ENCODE peak calls at places on chromosomes 4 and X, in five cellular contexts. One of them, this sample, is unnamed.

GRCh38 chr4:15870079-15870478 is 68.5 kb downstream of the FGFBP1 start:
- DNase-seq in left lung: no peak
- DNase-seq in cardiac fibroblast: no peak
- DNase-seq in stomach: no peak
- DNase-seq in Peyer's patch: no peak
- DNase-seq in this sample: no peak

GRCh38 chr4:87530868-87531267 is 1.7 kb upstream of the SPARCL1 start:
- DNase-seq in stomach: peak
- DNase-seq in cardiac fibroblast: peak
- DNase-seq in left lung: no peak
- DNase-seq in Peyer's patch: peak
- DNase-seq in this sample: no peak

GRCh38 chr4:6469144-6469543 is 3.3 kb downstream of the PPP2R2C start:
- DNase-seq in left lung: no peak
- DNase-seq in Peyer's patch: no peak
- DNase-seq in cardiac fibroblast: no peak
- DNase-seq in stomach: no peak
- DNase-seq in this sample: no peak

GRCh38 chr4:113394730-113395530 is 345.5 kb downstream of the ANK2 start:
- DNase-seq in Peyer's patch: peak
- DNase-seq in stomach: peak
- DNase-seq in cardiac fibroblast: peak
- DNase-seq in left lung: peak
- DNase-seq in this sample: no peak

GRCh38 chrX:71950066-71950465 is 39.4 kb downstream of the NHSL2 start:
- DNase-seq in Peyer's patch: no peak
- DNase-seq in cardiac fibroblast: no peak
- DNase-seq in left lung: no peak
- DNase-seq in stomach: no peak
- DNase-seq in this sample: no peak

GRCh38 chr4:86271057-86271456 is 88.8 kb downstream of the MAPK10 start:
- DNase-seq in stomach: no peak
- DNase-seq in Peyer's patch: no peak
- DNase-seq in left lung: no peak
- DNase-seq in cardiac fibroblast: no peak
- DNase-seq in this sample: no peak

GRCh38 chr4:90254357-90254756 is 127.2 kb downstream of the CCSER1 start:
- DNase-seq in left lung: no peak
- DNase-seq in cardiac fibroblast: no peak
- DNase-seq in Peyer's patch: no peak
- DNase-seq in stomach: no peak
- DNase-seq in this sample: no peak

GRCh38 chr4:184448828-184449227 is 25.5 kb downstream of the IRF2 start:
- DNase-seq in Peyer's patch: peak
- DNase-seq in left lung: peak
- DNase-seq in cardiac fibroblast: peak
- DNase-seq in stomach: no peak
- DNase-seq in this sample: no peak

GRCh38 chrX:120213438-120214265 is 37.0 kb upstream of the ZBTB33 start:
- DNase-seq in stomach: peak
- DNase-seq in cardiac fibroblast: peak
- DNase-seq in Peyer's patch: peak
- DNase-seq in left lung: no peak
- DNase-seq in this sample: peak

GRCh38 chrX:11934089-11934488 is 176.1 kb downstream of the MSL3 start:
- DNase-seq in Peyer's patch: no peak
- DNase-seq in cardiac fibroblast: no peak
- DNase-seq in left lung: no peak
- DNase-seq in stomach: no peak
- DNase-seq in this sample: no peak

GRCh38 chr4:8355864-8356565 is 84.5 kb downstream of the ACOX3 start:
- DNase-seq in Peyer's patch: peak
- DNase-seq in cardiac fibroblast: peak
- DNase-seq in left lung: peak
- DNase-seq in stomach: no peak
- DNase-seq in this sample: no peak

GRCh38 chrX:129593137-129593536 is 53.1 kb downstream of the OCRL start:
- DNase-seq in left lung: no peak
- DNase-seq in cardiac fibroblast: peak
- DNase-seq in Peyer's patch: no peak
- DNase-seq in stomach: no peak
- DNase-seq in this sample: no peak

GRCh38 chr4:5206391-5206790 is 155.1 kb downstream of the STK32B start:
- DNase-seq in Peyer's patch: no peak
- DNase-seq in stomach: no peak
- DNase-seq in cardiac fibroblast: peak
- DNase-seq in left lung: no peak
- DNase-seq in this sample: peak

GRCh38 chr4:1604706-1605205 is 79.4 kb downstream of the FAM53A start:
- DNase-seq in Peyer's patch: peak
- DNase-seq in left lung: no peak
- DNase-seq in stomach: peak
- DNase-seq in cardiac fibroblast: no peak
- DNase-seq in this sample: no peak

GRCh38 chrX:103792916-103793540 is 16.4 kb downstream of the PLP1 start:
- DNase-seq in left lung: no peak
- DNase-seq in Peyer's patch: no peak
- DNase-seq in stomach: no peak
- DNase-seq in cardiac fibroblast: peak
- DNase-seq in this sample: no peak

GRCh38 chrX:155779831-155780230 is 101.3 kb upstream of the VAMP7 start:
- DNase-seq in cardiac fibroblast: no peak
- DNase-seq in Peyer's patch: no peak
- DNase-seq in left lung: no peak
- DNase-seq in stomach: no peak
- DNase-seq in this sample: no peak

GRCh38 chr4:118973295-118973694 is 84.6 kb downstream of the SYNPO2 start:
- DNase-seq in Peyer's patch: no peak
- DNase-seq in stomach: no peak
- DNase-seq in left lung: no peak
- DNase-seq in cardiac fibroblast: no peak
- DNase-seq in this sample: no peak

GRCh38 chrX:53456254-53456653 is 22.1 kb upstream of the HSD17B10 start:
- DNase-seq in cardiac fibroblast: no peak
- DNase-seq in Peyer's patch: no peak
- DNase-seq in stomach: no peak
- DNase-seq in left lung: no peak
- DNase-seq in this sample: no peak

GRCh38 chr4:73735231-73735630 is 5.1 kb upstream of the CXCL8 start:
- DNase-seq in stomach: no peak
- DNase-seq in left lung: no peak
- DNase-seq in cardiac fibroblast: peak
- DNase-seq in Peyer's patch: no peak
- DNase-seq in this sample: no peak

GRCh38 chr4:7811536-7812190 is 128.0 kb downstream of the AFAP1 start:
- DNase-seq in Peyer's patch: peak
- DNase-seq in left lung: no peak
- DNase-seq in stomach: peak
- DNase-seq in cardiac fibroblast: peak
- DNase-seq in this sample: no peak

GRCh38 chrX:71282514-71283408 is 674 bp upstream of the NONO start:
- DNase-seq in left lung: no peak
- DNase-seq in Peyer's patch: no peak
- DNase-seq in cardiac fibroblast: peak
- DNase-seq in stomach: no peak
- DNase-seq in this sample: peak

GRCh38 chrX:135596495-135596894 is 76.0 kb downstream of the INTS6L start:
- DNase-seq in left lung: peak
- DNase-seq in stomach: peak
- DNase-seq in Peyer's patch: peak
- DNase-seq in cardiac fibroblast: peak
- DNase-seq in this sample: no peak

GRCh38 chrX:115147220-115147619 is 42.0 kb upstream of the RBMXL3 start:
- DNase-seq in left lung: no peak
- DNase-seq in cardiac fibroblast: peak
- DNase-seq in Peyer's patch: no peak
- DNase-seq in stomach: no peak
- DNase-seq in this sample: no peak

GRCh38 chr4:48173055-48173991 is 39.3 kb upstream of the TXK start:
- DNase-seq in cardiac fibroblast: peak
- DNase-seq in left lung: peak
- DNase-seq in Peyer's patch: no peak
- DNase-seq in stomach: no peak
- DNase-seq in this sample: peak

GRCh38 chrX:147476008-147476407 is 435.7 kb upstream of the FMR1 start:
- DNase-seq in stomach: no peak
- DNase-seq in Peyer's patch: no peak
- DNase-seq in left lung: no peak
- DNase-seq in cardiac fibroblast: no peak
- DNase-seq in this sample: no peak

GRCh38 chrX:63747331-63747730 is 37.7 kb downstream of the ARHGEF9 start:
- DNase-seq in stomach: no peak
- DNase-seq in left lung: no peak
- DNase-seq in cardiac fibroblast: peak
- DNase-seq in Peyer's patch: no peak
- DNase-seq in this sample: peak

GRCh38 chr4:40763228-40763716 is 13.5 kb downstream of the NSUN7 start:
- DNase-seq in Peyer's patch: no peak
- DNase-seq in left lung: no peak
- DNase-seq in stomach: no peak
- DNase-seq in cardiac fibroblast: peak
- DNase-seq in this sample: peak

GRCh38 chrX:15882704-15883539 is 28.3 kb upstream of the AP1S2 start:
- DNase-seq in Peyer's patch: no peak
- DNase-seq in left lung: no peak
- DNase-seq in stomach: no peak
- DNase-seq in cardiac fibroblast: peak
- DNase-seq in this sample: no peak

GRCh38 chr4:112145820-112146813 is 863 bp downstream of the FAM241A start:
- DNase-seq in stomach: peak
- DNase-seq in Peyer's patch: peak
- DNase-seq in left lung: peak
- DNase-seq in cardiac fibroblast: peak
- DNase-seq in this sample: no peak
- TF ChIP-seq CTCF in stomach: no peak
- TF ChIP-seq CTCF in Peyer's patch: peak
- TF ChIP-seq CTCF in left lung: peak
- TF ChIP-seq CTCF in cardiac fibroblast: peak
- TF ChIP-seq CTCF in this sample: peak

GRCh38 chr4:38166082-38166481 is 205.9 kb downstream of the PTTG2 start:
- DNase-seq in stomach: no peak
- DNase-seq in left lung: no peak
- DNase-seq in Peyer's patch: no peak
- DNase-seq in cardiac fibroblast: no peak
- DNase-seq in this sample: no peak
- TF ChIP-seq CTCF in stomach: no peak
- TF ChIP-seq CTCF in left lung: no peak
- TF ChIP-seq CTCF in Peyer's patch: peak
- TF ChIP-seq CTCF in cardiac fibroblast: no peak
- TF ChIP-seq CTCF in this sample: no peak

GRCh38 chrX:22135994-22136684 is 104.0 kb downstream of the PHEX start:
- DNase-seq in cardiac fibroblast: peak
- DNase-seq in left lung: no peak
- DNase-seq in stomach: no peak
- DNase-seq in Peyer's patch: peak
- DNase-seq in this sample: no peak
- TF ChIP-seq CTCF in cardiac fibroblast: peak
- TF ChIP-seq CTCF in left lung: peak
- TF ChIP-seq CTCF in stomach: no peak
- TF ChIP-seq CTCF in Peyer's patch: peak
- TF ChIP-seq CTCF in this sample: peak

GRCh38 chr4:186134254-186134653 is 29.8 kb downstream of the FAM149A start:
- DNase-seq in left lung: no peak
- DNase-seq in cardiac fibroblast: no peak
- DNase-seq in stomach: no peak
- DNase-seq in Peyer's patch: no peak
- DNase-seq in this sample: no peak

GRCh38 chr4:186137193-186137792 is 32.8 kb downstream of the FAM149A start:
- DNase-seq in stomach: no peak
- DNase-seq in left lung: no peak
- DNase-seq in Peyer's patch: no peak
- DNase-seq in cardiac fibroblast: peak
- DNase-seq in this sample: no peak

GRCh38 chr4:186128842-186129241 is 24.3 kb downstream of the FAM149A start:
- DNase-seq in cardiac fibroblast: no peak
- DNase-seq in stomach: no peak
- DNase-seq in left lung: no peak
- DNase-seq in Peyer's patch: no peak
- DNase-seq in this sample: no peak

GRCh38 chr4:186131935-186132334 is 27.4 kb downstream of the FAM149A start:
- DNase-seq in Peyer's patch: no peak
- DNase-seq in left lung: no peak
- DNase-seq in cardiac fibroblast: no peak
- DNase-seq in stomach: no peak
- DNase-seq in this sample: no peak

DNA sequence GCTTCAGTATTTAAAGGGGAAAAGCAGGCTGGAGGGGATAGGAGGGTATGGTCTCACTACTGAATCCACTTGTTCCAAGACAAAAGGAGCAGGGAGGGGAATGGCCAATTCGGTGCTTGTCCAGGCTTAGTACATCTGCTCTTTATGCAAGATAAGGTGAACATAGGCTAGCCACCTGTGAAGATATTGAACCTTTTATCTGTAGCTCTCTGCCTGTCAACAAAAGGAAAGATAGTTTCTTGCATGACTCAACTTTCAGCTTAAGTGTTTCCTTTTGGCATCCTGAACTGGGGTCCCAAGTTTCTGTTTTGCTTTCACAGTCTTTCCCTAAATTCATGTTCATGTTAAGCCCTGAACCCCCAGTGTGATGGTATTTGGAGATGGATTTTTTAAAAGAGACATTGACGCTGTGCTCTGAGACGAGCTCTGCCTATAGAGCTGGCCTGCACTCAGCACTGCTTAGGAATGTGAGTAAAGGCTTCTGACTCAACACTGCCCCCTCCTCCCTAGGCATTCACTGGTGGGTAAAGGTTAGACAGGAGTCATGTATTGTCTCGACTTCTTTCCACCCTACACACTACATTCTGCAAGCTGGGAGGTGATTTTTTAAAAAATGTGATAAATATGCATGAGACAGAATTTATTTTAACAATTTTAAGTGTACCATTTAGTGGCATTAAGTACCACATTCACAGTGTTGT is 28.2 kb downstream of the FAM149A start:
- DNase-seq in cardiac fibroblast: peak
- DNase-seq in Peyer's patch: no peak
- DNase-seq in stomach: no peak
- DNase-seq in left lung: no peak
- DNase-seq in this sample: no peak
- TF ChIP-seq CTCF in cardiac fibroblast: no peak
- TF ChIP-seq CTCF in Peyer's patch: no peak
- TF ChIP-seq CTCF in stomach: no peak
- TF ChIP-seq CTCF in left lung: no peak
- TF ChIP-seq CTCF in this sample: peak

DNA sequence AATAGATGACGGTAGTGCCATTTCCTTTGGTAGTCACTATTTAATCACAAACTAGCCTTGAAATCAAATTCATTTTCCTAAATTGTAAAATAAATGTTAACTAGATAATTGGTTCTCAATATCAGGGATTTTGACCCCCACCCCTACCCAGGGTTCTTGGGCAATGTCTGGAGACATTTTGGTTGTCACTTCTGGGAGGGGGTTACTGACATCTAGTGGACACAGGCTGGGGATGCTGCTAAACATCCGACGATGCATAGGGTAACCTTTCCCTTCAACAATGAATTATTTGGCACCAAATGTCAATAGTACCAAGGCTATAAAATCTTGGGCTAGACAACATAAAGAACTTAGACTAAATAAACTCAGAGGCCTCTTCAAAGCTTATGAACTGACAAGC is 285.8 kb upstream of the TRPC5 start:
- DNase-seq in Peyer's patch: no peak
- DNase-seq in left lung: no peak
- DNase-seq in stomach: no peak
- DNase-seq in cardiac fibroblast: no peak
- DNase-seq in this sample: no peak
- TF ChIP-seq CTCF in Peyer's patch: no peak
- TF ChIP-seq CTCF in left lung: no peak
- TF ChIP-seq CTCF in stomach: no peak
- TF ChIP-seq CTCF in cardiac fibroblast: no peak
- TF ChIP-seq CTCF in this sample: peak